ENCODE peak calls at places on chromosomes 12 and 14, in four cellular contexts. O is MCF 10A, W is neural crest cell, V is left ventricle myocardium inferior. X is an unnamed sample.

GRCh38 chr14:33951183-33951840 is 438 bp upstream of the EGLN3 start:
- DNase-seq in O (no peak), W (no peak), V (no peak), X (no peak)

GRCh38 chr14:23286020-23286903 is at the start of gene HOMEZ:
- DNase-seq in W (peak), V (peak), O (peak), X (peak)

GRCh38 chr12:25009511-25010092 is 60.7 kb upstream of the BCAT1 start:
- DNase-seq in V (no peak), O (no peak), W (no peak), X (no peak)

GRCh38 chr12:104182144-104182543 is 33.4 kb upstream of the TXNRD1 start:
- DNase-seq in O (peak), V (peak), W (no peak), X (no peak)

GRCh38 chr12:66620026-66620425 is 58.9 kb downstream of the GRIP1 start:
- DNase-seq in V (no peak), W (no peak), O (peak), X (no peak)

GRCh38 chr14:95157987-95158712 is 821 bp upstream of the DICER1 start:
- DNase-seq in W (no peak), V (no peak), O (no peak), X (no peak)

GRCh38 chr12:107027304-107028053 is 40.5 kb upstream of the MTERF2 start:
- DNase-seq in O (peak), W (no peak), V (no peak), X (no peak)

GRCh38 chr12:90112668-90113067 is 404.0 kb upstream of the ATP2B1 start:
- DNase-seq in O (no peak), V (no peak), W (no peak), X (no peak)

GRCh38 chr14:57930241-57930975 is 64.5 kb upstream of the SLC35F4 start:
- DNase-seq in O (no peak), V (no peak), W (no peak), X (no peak)

GRCh38 chr14:75279153-75279738 is 618 bp downstream of the FOS start:
- DNase-seq in O (no peak), V (peak), W (peak), X (no peak)

GRCh38 chr12:104064842-104065441 is 611 bp downstream of the HCFC2 start:
- DNase-seq in V (peak), O (peak), W (no peak), X (no peak)

GRCh38 chr14:103905861-103906456 is 22.3 kb upstream of the TDRD9 start:
- DNase-seq in O (no peak), V (no peak), W (no peak), X (no peak)

GRCh38 chr12:19689801-19690472 is 250.6 kb downstream of the AEBP2 start:
- DNase-seq in W (no peak), V (no peak), O (peak), X (no peak)

GRCh38 chr14:89255852-89256251 is 161.2 kb downstream of the FOXN3 start:
- DNase-seq in W (no peak), O (no peak), V (no peak), X (no peak)

GRCh38 chr12:107912421-107913004 is 138.0 kb downstream of the ASCL4 start:
- DNase-seq in W (peak), V (peak), O (peak), X (no peak)

GRCh38 chr14:45990252-45990651 is 661.3 kb downstream of the RPL10L start:
- DNase-seq in W (no peak), O (peak), V (no peak), X (no peak)

GRCh38 chr12:62698701-62699101 is 232.1 kb downstream of the MON2 start:
- DNase-seq in W (no peak), O (peak), V (no peak), X (no peak)

DNA sequence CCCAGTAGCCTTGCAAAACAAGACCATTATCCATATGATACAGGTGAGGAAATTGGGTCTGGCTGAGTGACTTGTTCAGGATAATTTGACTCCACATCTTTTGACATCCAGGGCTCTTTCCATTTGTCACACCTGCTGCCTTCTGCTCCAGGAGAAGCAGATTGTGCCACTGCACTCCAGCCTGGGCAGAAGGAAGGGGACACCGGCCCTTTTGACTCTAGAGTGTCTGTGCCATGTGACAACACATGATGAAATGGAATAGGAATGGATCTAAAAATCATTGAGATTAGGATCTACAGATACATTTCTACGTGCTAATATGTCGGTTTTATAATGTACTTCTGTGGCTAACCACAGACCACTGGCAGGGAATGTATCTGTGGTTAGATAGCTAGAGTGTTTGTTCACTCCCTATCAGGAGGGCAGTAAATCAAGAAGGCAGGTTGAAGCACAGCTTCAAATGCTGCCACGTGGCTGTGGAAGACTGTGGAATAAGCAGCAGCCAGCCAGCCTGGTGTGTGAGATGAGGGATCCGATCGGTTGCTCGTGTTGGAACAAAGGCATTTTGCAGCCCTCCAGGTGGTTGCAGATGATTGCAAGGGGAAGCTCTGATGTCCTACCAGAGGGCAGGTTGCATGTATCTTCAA is 28.4 kb downstream of the EML1 start:
- DNase-seq in W (no peak), O (peak), V (no peak), X (no peak)
- TF ChIP-seq CTCF in W (no peak), O (no peak), V (no peak), X (no peak)

GRCh38 chr12:77328326-77328725 is 263.0 kb upstream of the E2F7 start:
- DNase-seq in V (no peak), W (no peak), O (no peak), X (no peak)

GRCh38 chr12:77325505-77325904 is 260.1 kb upstream of the E2F7 start:
- DNase-seq in W (no peak), O (no peak), V (no peak), X (no peak)

GRCh38 chr12:77323778-77324415 is 258.5 kb upstream of the E2F7 start:
- DNase-seq in O (no peak), V (no peak), W (no peak), X (no peak)

GRCh38 chr12:77324416-77324762 is 259.0 kb upstream of the E2F7 start:
- DNase-seq in V (no peak), O (no peak), W (no peak), X (no peak)

DNA sequence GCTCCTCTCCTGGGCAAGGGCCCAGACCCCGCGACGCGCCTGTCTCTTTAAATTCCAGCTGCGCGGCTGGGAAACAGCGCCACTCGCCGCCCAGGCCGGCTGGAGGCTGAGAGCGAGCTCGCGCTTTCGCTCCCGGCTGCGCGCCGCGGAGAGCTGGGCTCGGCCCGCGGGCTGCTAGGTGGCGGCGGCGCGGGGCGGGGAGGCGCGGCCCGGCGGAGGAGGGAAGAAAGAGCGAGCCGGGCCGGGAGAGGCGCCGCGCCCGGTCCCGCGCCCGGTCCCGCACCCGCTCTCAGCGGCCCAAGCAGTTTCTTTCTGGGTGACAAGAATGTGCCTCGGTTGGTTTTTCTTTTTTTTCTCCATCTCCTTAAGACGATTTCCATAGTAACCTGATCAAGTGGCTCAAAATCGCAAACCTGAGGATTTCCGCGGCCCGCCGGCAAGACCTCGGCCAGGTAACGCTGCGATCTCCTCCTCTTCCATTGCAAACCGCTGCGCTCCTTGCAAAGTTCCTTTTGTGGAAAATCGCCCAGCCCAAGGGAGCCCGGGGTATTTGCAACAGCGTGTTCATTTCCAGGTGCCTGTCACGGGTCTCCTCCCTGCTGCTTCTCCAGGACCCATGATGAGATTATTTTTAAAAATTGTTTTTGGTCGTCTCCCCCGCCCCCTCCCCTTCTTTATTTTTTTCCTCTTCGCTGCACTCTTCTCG is 259.5 kb upstream of the E2F7 start:
- DNase-seq in O (peak), V (peak), W (peak), X (peak)
- TF ChIP-seq CTCF in O (peak), V (peak), W (peak), X (peak)

DNA sequence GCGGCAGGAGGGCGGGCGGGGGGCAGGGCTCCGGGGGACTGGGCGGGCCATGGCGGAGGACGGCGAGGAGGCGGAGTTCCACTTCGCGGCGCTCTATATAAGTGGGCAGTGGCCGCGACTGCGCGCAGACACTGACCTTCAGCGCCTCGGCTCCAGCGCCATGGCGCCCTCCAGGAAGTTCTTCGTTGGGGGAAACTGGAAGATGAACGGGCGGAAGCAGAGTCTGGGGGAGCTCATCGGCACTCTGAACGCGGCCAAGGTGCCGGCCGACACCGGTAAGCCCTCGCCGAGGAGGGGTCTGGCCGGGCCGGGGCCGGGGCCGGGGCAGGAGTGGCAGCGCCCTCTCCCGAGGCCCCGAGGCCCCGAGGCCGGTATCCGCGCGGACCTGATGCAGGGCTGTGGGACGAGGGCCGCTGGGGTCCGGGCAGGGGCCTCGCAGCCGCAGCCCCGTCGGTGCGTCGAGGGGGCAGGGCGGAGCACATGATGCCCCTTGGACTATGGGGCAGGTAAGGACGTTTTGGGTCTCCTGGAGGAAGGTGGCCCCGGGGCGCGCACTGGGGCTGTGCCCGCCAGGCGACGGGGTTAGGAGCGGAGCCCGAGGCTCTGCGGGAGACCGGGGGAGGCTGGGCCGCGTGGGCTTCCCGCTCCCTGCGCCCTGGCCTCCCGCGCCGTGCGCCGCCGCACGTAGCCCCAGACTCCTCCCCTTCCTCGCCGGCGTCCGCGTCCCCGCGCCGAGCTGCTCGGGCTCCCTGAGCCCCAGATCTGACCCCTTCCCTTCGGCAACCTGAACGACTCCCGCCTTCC is at the start of gene TPI1:
- DNase-seq in O (peak), W (peak), V (peak), X (peak)
- TF ChIP-seq CTCF in O (no peak), W (no peak), V (no peak), X (no peak)

GRCh38 chr12:112854344-112854743 is 52.4 kb upstream of the OAS1 start:
- DNase-seq in V (no peak), W (no peak), O (no peak), X (no peak)

GRCh38 chr12:112852810-112853209 is 54.0 kb upstream of the OAS1 start:
- DNase-seq in O (no peak), W (no peak), V (no peak), X (no peak)

GRCh38 chr12:112852127-112852526 is 54.6 kb upstream of the OAS1 start:
- DNase-seq in W (no peak), O (no peak), V (no peak), X (no peak)

GRCh38 chr12:112858776-112859175 is 48.0 kb upstream of the OAS1 start:
- DNase-seq in V (no peak), W (no peak), O (no peak), X (no peak)

GRCh38 chr12:112855375-112855774 is 51.4 kb upstream of the OAS1 start:
- DNase-seq in V (no peak), W (no peak), O (peak), X (no peak)
- TF ChIP-seq CTCF in V (no peak), W (peak), O (peak), X (no peak)

DNA sequence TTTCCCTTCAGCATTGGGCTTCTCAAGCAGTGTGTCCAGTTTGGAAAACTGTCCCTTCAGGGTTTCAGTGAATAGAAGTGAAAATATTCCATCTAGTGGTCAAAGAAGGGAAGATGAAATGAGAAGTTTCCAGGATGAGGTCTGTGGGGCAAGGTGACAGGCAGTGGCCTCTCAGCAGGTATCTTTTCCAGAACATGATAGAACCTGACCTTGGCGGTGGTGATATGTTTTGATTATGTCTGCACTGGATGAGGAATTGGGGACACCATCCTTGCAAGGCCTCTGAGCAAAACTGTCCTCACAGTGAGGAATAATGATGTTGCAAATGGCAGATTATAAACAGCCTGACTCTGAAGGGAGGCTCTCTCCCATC is 4.7 kb downstream of the GPX2 start:
- DNase-seq in V (no peak), O (peak), W (no peak), X (no peak)
- TF ChIP-seq CTCF in V (peak), O (peak), W (peak), X (peak)

DNA sequence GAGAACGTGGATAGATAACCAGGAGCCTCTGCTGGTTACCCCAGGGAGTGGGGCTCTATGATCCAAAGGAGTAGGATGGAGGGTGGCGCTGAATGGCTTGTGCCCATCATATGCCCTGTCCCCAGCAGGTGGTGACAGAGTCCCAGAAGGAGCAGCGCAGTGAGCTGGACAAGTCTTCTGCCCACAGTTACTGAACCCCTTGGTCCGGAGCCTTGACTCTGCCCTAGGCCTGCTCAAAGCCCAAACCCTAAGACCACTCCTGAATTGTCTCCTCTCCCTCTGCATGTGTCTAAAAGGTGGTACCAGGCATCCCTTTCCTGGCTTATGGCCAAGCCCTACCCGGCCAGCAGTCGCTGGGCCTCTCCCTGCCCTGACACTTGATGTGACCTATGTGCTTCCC is 3.2 kb downstream of the PRPH start:
- DNase-seq in O (no peak), V (no peak), W (no peak), X (peak)
- TF ChIP-seq CTCF in O (no peak), V (no peak), W (no peak), X (no peak)

DNA sequence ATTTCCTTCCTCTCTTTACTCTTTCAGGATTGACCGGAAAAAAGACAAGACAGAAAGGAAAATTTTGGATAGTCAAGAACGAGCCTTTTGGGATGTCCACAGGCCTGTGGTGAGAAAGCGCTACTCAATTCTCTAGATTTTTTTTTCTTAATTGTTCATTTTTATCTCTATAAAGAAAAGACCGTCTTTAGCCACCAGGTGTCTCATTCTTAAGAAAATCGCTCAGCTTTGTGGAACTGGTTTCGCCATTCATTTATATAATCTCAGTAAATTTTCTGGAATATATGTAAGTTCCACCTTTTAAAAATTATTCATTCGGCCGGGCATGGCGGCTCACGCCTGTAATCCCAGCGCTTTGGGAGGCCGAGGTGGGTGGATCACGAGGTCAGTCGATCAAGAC is 421.1 kb downstream of the DPF3 start:
- DNase-seq in W (no peak), O (no peak), V (no peak), X (no peak)
- TF ChIP-seq CTCF in W (peak), O (peak), V (no peak), X (no peak)

GRCh38 chr12:125678589-125678993 is 613.4 kb downstream of the AACS start:
- DNase-seq in O (no peak), V (no peak), W (no peak), X (no peak)
- TF ChIP-seq CTCF in O (no peak), V (no peak), W (no peak), X (no peak)

GRCh38 chr12:51926718-51927117 is 19.4 kb downstream of the ACVRL1 start:
- DNase-seq in V (no peak), O (peak), W (no peak), X (no peak)
- TF ChIP-seq CTCF in V (peak), O (peak), W (peak), X (peak)

GRCh38 chr14:93788557-93789365 is 476 bp upstream of the PRIMA1 start:
- DNase-seq in O (peak), W (peak), V (peak), X (peak)
- TF ChIP-seq CTCF in O (peak), W (peak), V (peak), X (peak)

X was measured in D721Med.